ENCODE peak calls at places on chromosomes 4 and X, in six cellular contexts. L, N, P, Z, X and B are unnamed samples.
A peak's percentile ranks its signal among the peaks of the same experiment; 100 is the strongest.

GRCh38 chr4:135204311-135204710 is 1002.7 kb upstream of the PABPC4L start:
- DNase-seq in L (no peak), N (peak; percentile 26), P (no peak), Z (no peak), X (no peak), B (no peak)

GRCh38 chr4:52263612-52264011 is 212.5 kb downstream of the SPATA18 start:
- DNase-seq in L (no peak), N (no peak), P (no peak), Z (no peak), X (no peak), B (no peak)

GRCh38 chr4:84481879-84482245 is 17.2 kb downstream of the NKX6-1 start:
- DNase-seq in L (no peak), N (no peak), P (no peak), Z (no peak), X (no peak), B (no peak)

GRCh38 chrX:48450076-48450475 is 20.0 kb downstream of the SLC38A5 start:
- DNase-seq in L (no peak), N (no peak), P (no peak), Z (no peak), X (no peak), B (no peak)

GRCh38 chr4:179415842-179416223 is 1973.6 kb upstream of the AGA start:
- DNase-seq in L (peak; percentile 3), N (peak; percentile 34), P (no peak), Z (no peak), X (no peak), B (no peak)

GRCh38 chr4:15906024-15906443 is 32.5 kb downstream of the FGFBP1 start:
- DNase-seq in L (no peak), N (peak; percentile 96), P (no peak), Z (no peak), X (peak; percentile 24), B (no peak)

GRCh38 chrX:119411959-119412358 is 12.8 kb downstream of the SLC25A43 start:
- DNase-seq in L (no peak), N (peak; percentile 10), P (no peak), Z (no peak), X (no peak), B (no peak)

GRCh38 chrX:106742831-106743230 is 16.3 kb downstream of the RNF128 start:
- DNase-seq in L (no peak), N (no peak), P (no peak), Z (no peak), X (no peak), B (no peak)

GRCh38 chr4:24968992-24969391 is 56.1 kb upstream of the CCDC149 start:
- DNase-seq in L (no peak), N (no peak), P (no peak), Z (no peak), X (no peak), B (no peak)

GRCh38 chr4:145939856-145940255 is 1.2 kb upstream of the ZNF827 start:
- DNase-seq in L (no peak), N (no peak), P (no peak), Z (no peak), X (peak; percentile 59), B (peak; percentile 13)

GRCh38 chrX:95057341-95057740 is 1383.3 kb downstream of the FAM133A start:
- DNase-seq in L (no peak), N (no peak), P (no peak), Z (no peak), X (peak; percentile 62), B (no peak)

GRCh38 chr4:180394307-180394706 is 1848.9 kb upstream of the TENM3 start:
- DNase-seq in L (no peak), N (no peak), P (no peak), Z (no peak), X (no peak), B (no peak)